ENCODE peak calls at places on chromosome 3, in nine cellular contexts. G is nucleus accumbens; J is pulmonary artery endothelial cell; D is Daoy; U is body of pancreas; E is NCI-H2081; W is effector CD4-positive, alpha-beta T cell; T is stimulated activated CD4-positive, alpha-beta T cell treated with anti-CD3 and anti-CD28 coated beads, Interleukin-4, amount 100 ng/mL, for 4 hours; V is GF-D8. L is an unnamed sample.

GRCh38 chr3:133745981-133746721 is at the start of gene TF:
- DNase-seq in G (peak; percentile 92), J (no peak), D (no peak), U (no peak), E (no peak), W (no peak), T (no peak), V (no peak), L (peak; percentile 91)

GRCh38 chr3:191330309-191330712 is at the start of gene UTS2B:
- DNase-seq in G (no peak), J (peak; percentile 45), D (peak; percentile 65), U (peak; percentile 15), E (no peak), W (no peak), T (no peak), V (no peak), L (no peak)

GRCh38 chr3:105222568-105223093 is 144.1 kb upstream of the ALCAM start:
- DNase-seq in G (no peak), J (no peak), D (no peak), U (no peak), E (no peak), W (no peak), T (no peak), V (no peak), L (no peak)

GRCh38 chr3:172347895-172348680 is 100.2 kb downstream of the GHSR start:
- DNase-seq in G (no peak), J (no peak), D (no peak), U (no peak), E (no peak), W (no peak), T (no peak), V (no peak), L (no peak)

GRCh38 chr3:108131105-108131794 is 40.4 kb upstream of the CD47 start:
- DNase-seq in G (no peak), J (peak; percentile 43), D (peak; percentile 80), U (no peak), E (no peak), W (no peak), T (peak; percentile 21), V (no peak), L (no peak)

GRCh38 chr3:99854899-99855298 is 37.2 kb downstream of the CMSS1 start:
- DNase-seq in G (no peak), J (no peak), D (no peak), U (no peak), E (no peak), W (no peak), T (no peak), V (no peak), L (no peak)

GRCh38 chr3:171804618-171805389 is 5.5 kb downstream of the PLD1 start:
- DNase-seq in G (no peak), J (no peak), D (no peak), U (no peak), E (no peak), W (no peak), T (no peak), V (no peak), L (no peak)

GRCh38 chr3:4052691-4053090 is 250.5 kb upstream of the SETMAR start:
- DNase-seq in G (no peak), J (no peak), D (no peak), U (no peak), E (no peak), W (no peak), T (no peak), V (no peak), L (no peak)

GRCh38 chr3:14209596-14210280 is 31.1 kb downstream of the LSM3 start:
- DNase-seq in G (no peak), J (no peak), D (no peak), U (no peak), E (no peak), W (no peak), T (no peak), V (no peak), L (no peak)

GRCh38 chr3:151813777-151814176 is at the start of gene AADAC:
- DNase-seq in G (no peak), J (no peak), D (no peak), U (no peak), E (no peak), W (no peak), T (no peak), V (no peak), L (no peak)

GRCh38 chr3:7682822-7683229 is 818.8 kb upstream of the LMCD1 start:
- DNase-seq in G (no peak), J (peak; percentile 96), D (no peak), U (peak; percentile 26), E (no peak), W (no peak), T (no peak), V (peak; percentile 93), L (no peak)

GRCh38 chr3:73625124-73625665 is 454 bp upstream of the PDZRN3 start:
- DNase-seq in G (no peak), J (no peak), D (no peak), U (peak; percentile 52), E (no peak), W (no peak), T (no peak), V (no peak), L (peak; percentile 10)

GRCh38 chr3:50226888-50227389 is 9.1 kb upstream of the GNAI2 start:
- DNase-seq in G (no peak), J (no peak), D (peak; percentile 67), U (no peak), E (peak; percentile 40), W (peak; percentile 35), T (no peak), V (no peak), L (no peak)

GRCh38 chr3:52217409-52217805 is 8.0 kb downstream of the TLR9 start:
- DNase-seq in G (no peak), J (no peak), D (peak; percentile 28), U (no peak), E (no peak), W (no peak), T (peak; percentile 28), V (no peak), L (no peak)

GRCh38 chr3:22228705-22229104 is 477.7 kb upstream of the ZNF385D start:
- DNase-seq in G (no peak), J (no peak), D (no peak), U (no peak), E (no peak), W (no peak), T (no peak), V (no peak), L (no peak)

GRCh38 chr3:49602877-49603411 is 48.7 kb downstream of the BSN start:
- DNase-seq in G (no peak), J (no peak), D (peak; percentile 44), U (no peak), E (no peak), W (peak; percentile 41), T (peak; percentile 71), V (no peak), L (no peak)

GRCh38 chr3:22315925-22316324 is 564.9 kb upstream of the ZNF385D start:
- DNase-seq in G (no peak), J (no peak), D (no peak), U (no peak), E (no peak), W (no peak), T (no peak), V (no peak), L (no peak)

L was measured in hippocampal formation.